ENCODE peak calls at places on chromosome 21, in four cellular contexts. N, B, T and V are unnamed samples.

GRCh38 chr21:14084068-14084501 is 126.7 kb downstream of the LIPI start:
- DNase-seq in N (no peak), B (no peak), T (no peak), V (no peak)

GRCh38 chr21:45999581-46000181 is 18.1 kb downstream of the COL6A1 start:
- DNase-seq in N (no peak), B (no peak), T (no peak), V (no peak)

GRCh38 chr21:45550552-45551210 is 8.4 kb upstream of the SLC19A1 start:
- DNase-seq in N (no peak), B (peak), T (no peak), V (no peak)

GRCh38 chr21:45598109-45598508 is 45.4 kb upstream of the PCBP3 start:
- DNase-seq in N (no peak), B (no peak), T (no peak), V (no peak)

GRCh38 chr21:45204395-45204794 is 83.3 kb downstream of the POFUT2 start:
- DNase-seq in N (no peak), B (no peak), T (no peak), V (no peak)

GRCh38 chr21:22536511-22536910 is 1538.3 kb downstream of the NCAM2 start:
- DNase-seq in N (peak), B (no peak), T (no peak), V (no peak)

GRCh38 chr21:21101911-21102310 is 103.7 kb downstream of the NCAM2 start:
- DNase-seq in N (peak), B (peak), T (no peak), V (no peak)

GRCh38 chr21:16775056-16775455 is 737.8 kb upstream of the CXADR start:
- DNase-seq in N (no peak), B (no peak), T (no peak), V (no peak)

GRCh38 chr21:35111531-35111930 is 62.4 kb upstream of the RUNX1 start:
- DNase-seq in N (no peak), B (no peak), T (no peak), V (no peak)

GRCh38 chr21:28521932-28522826 is 470.5 kb downstream of the LTN1 start:
- DNase-seq in N (peak), B (peak), T (no peak), V (peak)

GRCh38 chr21:32403201-32403701 is 9.3 kb upstream of the EVA1C start:
- DNase-seq in N (peak), B (peak), T (peak), V (peak)

GRCh38 chr21:34930971-34931370 is 118.1 kb downstream of the RUNX1 start:
- DNase-seq in N (peak), B (no peak), T (no peak), V (no peak)

GRCh38 chr21:43362928-43363314 is 64.0 kb downstream of the SIK1 start:
- DNase-seq in N (no peak), B (no peak), T (no peak), V (no peak)

GRCh38 chr21:34845521-34846213 is 176.9 kb downstream of the CLIC6 start:
- DNase-seq in N (peak), B (peak), T (no peak), V (peak)

GRCh38 chr21:34499116-34499515 is 12.9 kb downstream of the KCNE1 start:
- DNase-seq in N (no peak), B (no peak), T (no peak), V (no peak)

GRCh38 chr21:31908106-31909031 is 35.5 kb downstream of the HUNK start:
- DNase-seq in N (peak), B (no peak), T (no peak), V (peak)

GRCh38 chr21:32826317-32827167 is 55.0 kb upstream of the PAXBP1 start:
- DNase-seq in N (peak), B (peak), T (no peak), V (peak)

GRCh38 chr21:7916329-7917303 is 2604.8 kb upstream of the TPTE start:
- DNase-seq in N (no peak), B (no peak), T (no peak), V (no peak)

GRCh38 chr21:45875881-45876280 is 105.7 kb upstream of the COL6A1 start:
- DNase-seq in N (no peak), B (no peak), T (no peak), V (no peak)

GRCh38 chr21:45288441-45288841 is 746 bp upstream of the POFUT2 start:
- DNase-seq in N (no peak), B (no peak), T (no peak), V (no peak)

GRCh38 chr21:45510466-45510955 is 31.7 kb downstream of the SLC19A1 start:
- DNase-seq in N (no peak), B (no peak), T (no peak), V (no peak)

GRCh38 chr21:14584357-14585095 is 38.4 kb upstream of the SAMSN1 start:
- DNase-seq in N (no peak), B (no peak), T (no peak), V (no peak)

GRCh38 chr21:46151261-46151988 is 4.0 kb downstream of the FTCD start:
- DNase-seq in N (no peak), B (no peak), T (no peak), V (no peak)

GRCh38 chr21:31732891-31733520 is 1.1 kb upstream of the SCAF4 start:
- DNase-seq in N (peak), B (peak), T (no peak), V (no peak)

GRCh38 chr21:21971384-21971783 is 973.2 kb downstream of the NCAM2 start:
- DNase-seq in N (no peak), B (no peak), T (no peak), V (no peak)

DNA sequence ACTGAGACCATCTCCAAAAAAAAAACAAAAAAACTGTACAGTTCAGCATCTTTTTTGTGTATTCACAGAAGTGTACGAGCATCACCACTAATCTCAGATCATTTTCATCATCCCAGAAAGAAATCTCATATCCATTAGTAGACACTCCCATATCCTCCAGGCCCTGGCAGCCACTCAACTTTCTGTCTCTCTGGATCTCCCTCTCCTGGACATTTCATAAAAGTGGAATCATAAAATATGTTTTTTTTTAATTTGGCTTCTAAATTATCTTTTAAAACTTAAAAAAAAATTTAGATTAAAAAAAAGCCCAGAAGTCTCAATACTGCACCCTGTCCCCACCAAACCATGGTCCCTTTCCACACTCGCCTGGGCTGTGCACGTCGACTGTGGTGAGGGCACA is 22.1 kb downstream of the RIPPLY3 start:
- DNase-seq in N (no peak), B (no peak), T (no peak), V (no peak)
- TF ChIP-seq CTCF in N (peak), B (no peak), T (no peak), V (no peak)

GRCh38 chr21:42165901-42166300 is 53.0 kb upstream of the ABCG1 start:
- DNase-seq in N (no peak), B (no peak), T (no peak), V (no peak)

GRCh38 chr21:42162831-42163510 is 56.0 kb upstream of the ABCG1 start:
- DNase-seq in N (peak), B (no peak), T (no peak), V (no peak)

GRCh38 chr21:42163511-42163863 is 55.5 kb upstream of the ABCG1 start:
- DNase-seq in N (no peak), B (no peak), T (no peak), V (no peak)

GRCh38 chr21:42164818-42165217 is 54.1 kb upstream of the ABCG1 start:
- DNase-seq in N (no peak), B (no peak), T (no peak), V (no peak)

GRCh38 chr21:42164064-42164789 is 54.7 kb upstream of the ABCG1 start:
- DNase-seq in N (no peak), B (peak), T (no peak), V (peak)
- TF ChIP-seq CTCF in N (peak), B (peak), T (peak), V (peak)

GRCh38 chr21:27362249-27362648 is 395.4 kb upstream of the ADAMTS5 start:
- DNase-seq in N (no peak), B (no peak), T (no peak), V (no peak)
- TF ChIP-seq CTCF in N (peak), B (no peak), T (no peak), V (no peak)

GRCh38 chr21:41659791-41660560 is 106.9 kb downstream of the RIPK4 start:
- DNase-seq in N (peak), B (no peak), T (no peak), V (peak)
- TF ChIP-seq CTCF in N (peak), B (no peak), T (no peak), V (no peak)

GRCh38 chr21:39088831-39089380 is 94.3 kb downstream of the PSMG1 start:
- DNase-seq in N (peak), B (no peak), T (no peak), V (no peak)
- TF ChIP-seq CTCF in N (no peak), B (no peak), T (no peak), V (no peak)

DNA sequence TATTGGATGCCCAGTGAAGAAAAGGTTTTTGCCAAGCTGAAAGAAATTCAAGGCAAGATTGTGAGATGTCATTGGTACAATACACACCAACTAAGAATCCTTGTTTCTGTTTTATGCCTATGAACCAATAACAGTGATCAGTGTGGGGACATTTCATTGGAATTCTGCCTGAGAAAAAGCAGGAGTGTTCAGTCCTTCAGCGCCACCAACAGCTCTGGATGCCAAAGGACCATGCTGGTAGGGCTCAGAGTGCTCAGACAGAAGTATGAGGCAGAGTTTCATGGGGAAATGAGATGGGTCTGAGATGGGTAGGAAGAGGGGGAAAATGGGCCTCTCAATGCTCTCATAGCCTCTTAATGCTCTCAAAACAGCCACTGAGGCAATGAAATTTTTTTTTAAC is 56.5 kb downstream of the GABPA start:
- DNase-seq in N (no peak), B (no peak), T (no peak), V (no peak)
- TF ChIP-seq CTCF in N (no peak), B (no peak), T (no peak), V (no peak)

DNA sequence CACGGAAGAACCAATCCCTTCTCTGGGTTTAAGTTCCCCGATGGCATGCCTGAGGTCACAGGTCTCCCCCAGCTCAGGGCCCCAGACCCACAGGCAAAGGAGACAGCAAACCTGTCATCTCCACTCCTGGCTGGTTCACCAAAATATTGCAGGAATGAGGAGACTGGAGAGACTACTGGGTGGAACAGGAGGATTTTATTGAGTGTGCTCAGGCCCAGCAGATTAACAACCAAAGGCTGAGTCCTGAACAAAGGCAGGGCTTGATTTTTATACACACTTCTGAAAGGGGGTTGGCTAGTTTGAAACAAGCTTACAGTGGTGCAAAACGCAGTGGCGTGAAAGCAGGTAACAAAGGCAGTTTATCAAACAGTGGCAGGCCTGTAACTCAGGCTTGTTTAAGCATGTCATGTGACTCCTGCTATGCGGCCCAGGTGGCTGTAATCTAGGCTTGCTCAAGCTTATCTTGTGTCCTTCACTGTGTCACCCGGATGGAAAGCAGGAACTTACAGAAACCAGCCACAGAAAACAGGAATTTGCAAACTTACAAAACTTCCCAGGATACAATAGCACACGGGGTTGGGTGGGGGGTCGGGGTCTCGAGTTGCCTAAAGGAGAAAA is 27.4 kb upstream of the KCNJ15 start:
- DNase-seq in N (peak), B (no peak), T (no peak), V (no peak)
- TF ChIP-seq CTCF in N (no peak), B (no peak), T (no peak), V (no peak)

DNA sequence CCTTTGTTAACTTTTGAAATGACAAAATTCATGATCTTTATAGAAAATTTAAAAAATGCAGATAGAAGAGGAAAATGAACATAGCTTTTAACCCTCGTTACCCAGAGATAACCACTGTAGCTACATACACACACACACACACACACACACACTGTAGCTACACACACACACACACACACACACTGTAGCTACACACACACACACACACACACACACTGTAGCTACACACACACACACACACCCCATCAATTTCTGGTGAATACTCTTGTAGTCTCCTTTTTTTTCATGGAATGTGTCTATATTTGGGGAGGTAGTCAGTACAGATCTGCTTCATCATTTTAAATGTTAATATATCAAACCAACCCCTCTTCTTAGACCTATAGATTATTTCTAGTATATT is 58.5 kb downstream of the SH3BGR start:
- DNase-seq in N (no peak), B (no peak), T (no peak), V (no peak)
- TF ChIP-seq CTCF in N (no peak), B (no peak), T (no peak), V (no peak)